ENCODE peak calls at places on chromosomes 5 and 9, in eight cellular contexts. One of them, this sample, is unnamed.

GRCh38 chr9:109253637-109254284 is 67.1 kb downstream of the EPB41L4B start:
- DNase-seq in effector memory CD4-positive, alpha-beta T cell: no peak
- DNase-seq in CD8-positive, alpha-beta memory T cell: no peak
- DNase-seq in GM23338: no peak
- DNase-seq in body of pancreas: peak
- DNase-seq in substantia nigra: no peak
- DNase-seq in ovary: no peak
- DNase-seq in dorsolateral prefrontal cortex: no peak
- DNase-seq in this sample: no peak

GRCh38 chr5:89534331-89534730 is 651.3 kb upstream of the MEF2C start:
- DNase-seq in effector memory CD4-positive, alpha-beta T cell: no peak
- DNase-seq in substantia nigra: no peak
- DNase-seq in GM23338: no peak
- DNase-seq in body of pancreas: no peak
- DNase-seq in dorsolateral prefrontal cortex: no peak
- DNase-seq in CD8-positive, alpha-beta memory T cell: no peak
- DNase-seq in ovary: no peak
- DNase-seq in this sample: no peak

GRCh38 chr5:144028058-144028457 is 142.4 kb downstream of the YIPF5 start:
- DNase-seq in dorsolateral prefrontal cortex: peak
- DNase-seq in ovary: no peak
- DNase-seq in effector memory CD4-positive, alpha-beta T cell: no peak
- DNase-seq in substantia nigra: no peak
- DNase-seq in CD8-positive, alpha-beta memory T cell: no peak
- DNase-seq in body of pancreas: peak
- DNase-seq in GM23338: no peak
- DNase-seq in this sample: no peak

GRCh38 chr9:123584202-123585176 is 228.5 kb downstream of the CRB2 start:
- DNase-seq in substantia nigra: no peak
- DNase-seq in ovary: no peak
- DNase-seq in dorsolateral prefrontal cortex: no peak
- DNase-seq in body of pancreas: no peak
- DNase-seq in effector memory CD4-positive, alpha-beta T cell: no peak
- DNase-seq in CD8-positive, alpha-beta memory T cell: no peak
- DNase-seq in GM23338: no peak
- DNase-seq in this sample: no peak

GRCh38 chr5:81748556-81748955 is 2.3 kb downstream of the SSBP2 start:
- DNase-seq in effector memory CD4-positive, alpha-beta T cell: no peak
- DNase-seq in GM23338: no peak
- DNase-seq in dorsolateral prefrontal cortex: no peak
- DNase-seq in substantia nigra: no peak
- DNase-seq in body of pancreas: no peak
- DNase-seq in ovary: no peak
- DNase-seq in CD8-positive, alpha-beta memory T cell: no peak
- DNase-seq in this sample: no peak

GRCh38 chr5:178287791-178288105 is 55.1 kb upstream of the PHYKPL start:
- DNase-seq in effector memory CD4-positive, alpha-beta T cell: no peak
- DNase-seq in dorsolateral prefrontal cortex: no peak
- DNase-seq in GM23338: no peak
- DNase-seq in CD8-positive, alpha-beta memory T cell: no peak
- DNase-seq in substantia nigra: no peak
- DNase-seq in body of pancreas: no peak
- DNase-seq in ovary: no peak
- DNase-seq in this sample: no peak

GRCh38 chr9:86354048-86354881 is at the start of gene TUT7:
- DNase-seq in effector memory CD4-positive, alpha-beta T cell: peak
- DNase-seq in GM23338: peak
- DNase-seq in CD8-positive, alpha-beta memory T cell: peak
- DNase-seq in ovary: peak
- DNase-seq in dorsolateral prefrontal cortex: peak
- DNase-seq in body of pancreas: peak
- DNase-seq in substantia nigra: peak
- DNase-seq in this sample: peak

GRCh38 chr5:54651482-54652076 is 134.0 kb downstream of the SNX18 start:
- DNase-seq in dorsolateral prefrontal cortex: peak
- DNase-seq in body of pancreas: peak
- DNase-seq in CD8-positive, alpha-beta memory T cell: no peak
- DNase-seq in substantia nigra: no peak
- DNase-seq in effector memory CD4-positive, alpha-beta T cell: no peak
- DNase-seq in GM23338: no peak
- DNase-seq in ovary: no peak
- DNase-seq in this sample: peak

GRCh38 chr5:141834331-141834730 is 43.9 kb downstream of the PCDH1 start:
- DNase-seq in body of pancreas: no peak
- DNase-seq in effector memory CD4-positive, alpha-beta T cell: no peak
- DNase-seq in CD8-positive, alpha-beta memory T cell: no peak
- DNase-seq in dorsolateral prefrontal cortex: no peak
- DNase-seq in ovary: no peak
- DNase-seq in substantia nigra: no peak
- DNase-seq in GM23338: no peak
- DNase-seq in this sample: no peak

GRCh38 chr9:110048473-110048975 is 159.4 kb downstream of the C9orf152 start:
- DNase-seq in effector memory CD4-positive, alpha-beta T cell: peak
- DNase-seq in CD8-positive, alpha-beta memory T cell: peak
- DNase-seq in substantia nigra: no peak
- DNase-seq in ovary: peak
- DNase-seq in GM23338: peak
- DNase-seq in dorsolateral prefrontal cortex: no peak
- DNase-seq in body of pancreas: peak
- DNase-seq in this sample: peak

GRCh38 chr9:69174645-69175487 is 789 bp downstream of the TJP2 start:
- DNase-seq in effector memory CD4-positive, alpha-beta T cell: peak
- DNase-seq in GM23338: peak
- DNase-seq in ovary: peak
- DNase-seq in substantia nigra: no peak
- DNase-seq in dorsolateral prefrontal cortex: no peak
- DNase-seq in CD8-positive, alpha-beta memory T cell: no peak
- DNase-seq in body of pancreas: no peak
- DNase-seq in this sample: no peak
- H3K27ac ChIP-seq in effector memory CD4-positive, alpha-beta T cell: no peak
- H3K27ac ChIP-seq in GM23338: no peak
- H3K27ac ChIP-seq in ovary: peak
- H3K27ac ChIP-seq in substantia nigra: peak
- H3K27ac ChIP-seq in dorsolateral prefrontal cortex: peak
- H3K27ac ChIP-seq in CD8-positive, alpha-beta memory T cell: peak
- H3K27ac ChIP-seq in body of pancreas: no peak
- H3K27ac ChIP-seq in this sample: peak

GRCh38 chr5:36374275-36374862 is 72.7 kb upstream of the RANBP3L start:
- DNase-seq in ovary: no peak
- DNase-seq in effector memory CD4-positive, alpha-beta T cell: no peak
- DNase-seq in body of pancreas: no peak
- DNase-seq in CD8-positive, alpha-beta memory T cell: no peak
- DNase-seq in GM23338: no peak
- DNase-seq in substantia nigra: no peak
- DNase-seq in dorsolateral prefrontal cortex: no peak
- DNase-seq in this sample: no peak
- H3K27ac ChIP-seq in ovary: no peak
- H3K27ac ChIP-seq in effector memory CD4-positive, alpha-beta T cell: no peak
- H3K27ac ChIP-seq in body of pancreas: no peak
- H3K27ac ChIP-seq in CD8-positive, alpha-beta memory T cell: no peak
- H3K27ac ChIP-seq in GM23338: no peak
- H3K27ac ChIP-seq in substantia nigra: peak
- H3K27ac ChIP-seq in dorsolateral prefrontal cortex: no peak
- H3K27ac ChIP-seq in this sample: peak

DNA sequence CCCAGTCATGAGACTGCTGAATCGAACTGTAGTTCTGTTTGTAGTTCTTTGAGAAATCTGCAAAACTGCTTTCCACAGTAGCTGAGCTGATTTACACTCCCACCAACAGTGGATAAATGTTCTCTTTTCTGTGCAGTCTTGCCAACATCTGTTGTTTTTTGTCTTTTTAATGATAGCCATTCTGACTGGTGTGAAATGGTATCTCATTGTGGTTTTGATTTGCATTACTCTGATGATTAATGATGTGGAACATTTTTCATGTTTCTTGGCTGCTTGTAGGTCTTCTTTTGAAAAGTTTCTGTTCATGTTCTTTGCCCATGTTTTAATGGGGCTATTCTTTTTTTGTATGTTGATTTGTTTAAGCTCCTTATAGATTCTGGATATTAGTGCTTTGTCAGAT is 187.3 kb upstream of the TLE4 start:
- DNase-seq in body of pancreas: no peak
- DNase-seq in dorsolateral prefrontal cortex: no peak
- DNase-seq in effector memory CD4-positive, alpha-beta T cell: no peak
- DNase-seq in GM23338: no peak
- DNase-seq in CD8-positive, alpha-beta memory T cell: no peak
- DNase-seq in substantia nigra: no peak
- DNase-seq in ovary: no peak
- DNase-seq in this sample: no peak
- H3K27ac ChIP-seq in body of pancreas: no peak
- H3K27ac ChIP-seq in dorsolateral prefrontal cortex: no peak
- H3K27ac ChIP-seq in effector memory CD4-positive, alpha-beta T cell: no peak
- H3K27ac ChIP-seq in GM23338: no peak
- H3K27ac ChIP-seq in CD8-positive, alpha-beta memory T cell: no peak
- H3K27ac ChIP-seq in substantia nigra: no peak
- H3K27ac ChIP-seq in ovary: no peak
- H3K27ac ChIP-seq in this sample: no peak

DNA sequence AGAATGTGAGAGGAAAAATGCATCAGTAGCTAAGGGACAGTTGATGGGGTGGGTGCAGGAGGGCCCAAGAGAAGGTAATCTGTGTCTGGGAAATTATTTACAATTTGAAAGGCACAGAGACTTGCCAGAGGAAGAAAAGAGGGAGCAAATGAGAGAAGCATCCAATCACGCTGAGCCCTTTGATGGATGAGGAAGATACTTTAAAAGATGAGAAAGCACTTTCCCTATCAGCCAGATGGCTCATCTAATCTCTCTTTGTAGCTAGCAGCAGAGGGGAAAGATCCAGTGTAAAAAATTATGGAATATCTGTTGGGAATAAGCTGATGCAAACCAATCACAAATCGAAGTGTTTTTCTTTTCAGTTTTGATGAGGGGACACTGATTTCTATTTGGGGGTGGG is 57.0 kb upstream of the ABCA1 start:
- DNase-seq in body of pancreas: no peak
- DNase-seq in dorsolateral prefrontal cortex: no peak
- DNase-seq in ovary: no peak
- DNase-seq in substantia nigra: no peak
- DNase-seq in GM23338: no peak
- DNase-seq in CD8-positive, alpha-beta memory T cell: no peak
- DNase-seq in effector memory CD4-positive, alpha-beta T cell: no peak
- DNase-seq in this sample: no peak
- H3K27ac ChIP-seq in body of pancreas: no peak
- H3K27ac ChIP-seq in dorsolateral prefrontal cortex: no peak
- H3K27ac ChIP-seq in ovary: no peak
- H3K27ac ChIP-seq in substantia nigra: no peak
- H3K27ac ChIP-seq in GM23338: no peak
- H3K27ac ChIP-seq in CD8-positive, alpha-beta memory T cell: no peak
- H3K27ac ChIP-seq in effector memory CD4-positive, alpha-beta T cell: no peak
- H3K27ac ChIP-seq in this sample: no peak

GRCh38 chr5:177036921-177037320 is 14.4 kb downstream of the ZNF346 start:
- DNase-seq in GM23338: no peak
- DNase-seq in CD8-positive, alpha-beta memory T cell: no peak
- DNase-seq in effector memory CD4-positive, alpha-beta T cell: no peak
- DNase-seq in body of pancreas: no peak
- DNase-seq in dorsolateral prefrontal cortex: no peak
- DNase-seq in substantia nigra: no peak
- DNase-seq in ovary: no peak
- DNase-seq in this sample: no peak

GRCh38 chr5:177036443-177036842 is 13.9 kb downstream of the ZNF346 start:
- DNase-seq in CD8-positive, alpha-beta memory T cell: no peak
- DNase-seq in substantia nigra: no peak
- DNase-seq in body of pancreas: no peak
- DNase-seq in dorsolateral prefrontal cortex: no peak
- DNase-seq in ovary: no peak
- DNase-seq in effector memory CD4-positive, alpha-beta T cell: no peak
- DNase-seq in GM23338: no peak
- DNase-seq in this sample: no peak

GRCh38 chr5:177041936-177042335 is 19.4 kb downstream of the ZNF346 start:
- DNase-seq in body of pancreas: no peak
- DNase-seq in substantia nigra: no peak
- DNase-seq in CD8-positive, alpha-beta memory T cell: no peak
- DNase-seq in effector memory CD4-positive, alpha-beta T cell: no peak
- DNase-seq in ovary: no peak
- DNase-seq in GM23338: peak
- DNase-seq in dorsolateral prefrontal cortex: no peak
- DNase-seq in this sample: no peak

GRCh38 chr5:177040814-177041410 is 18.4 kb downstream of the ZNF346 start:
- DNase-seq in CD8-positive, alpha-beta memory T cell: no peak
- DNase-seq in substantia nigra: no peak
- DNase-seq in effector memory CD4-positive, alpha-beta T cell: no peak
- DNase-seq in body of pancreas: no peak
- DNase-seq in dorsolateral prefrontal cortex: peak
- DNase-seq in ovary: no peak
- DNase-seq in GM23338: no peak
- DNase-seq in this sample: no peak

GRCh38 chr5:177035982-177036381 is 13.5 kb downstream of the ZNF346 start:
- DNase-seq in GM23338: peak
- DNase-seq in CD8-positive, alpha-beta memory T cell: no peak
- DNase-seq in ovary: no peak
- DNase-seq in effector memory CD4-positive, alpha-beta T cell: no peak
- DNase-seq in dorsolateral prefrontal cortex: no peak
- DNase-seq in substantia nigra: no peak
- DNase-seq in body of pancreas: no peak
- DNase-seq in this sample: no peak
- H3K27ac ChIP-seq in GM23338: peak
- H3K27ac ChIP-seq in CD8-positive, alpha-beta memory T cell: no peak
- H3K27ac ChIP-seq in ovary: no peak
- H3K27ac ChIP-seq in effector memory CD4-positive, alpha-beta T cell: no peak
- H3K27ac ChIP-seq in dorsolateral prefrontal cortex: no peak
- H3K27ac ChIP-seq in substantia nigra: no peak
- H3K27ac ChIP-seq in body of pancreas: no peak
- H3K27ac ChIP-seq in this sample: no peak